ENCODE peak calls at places on chromosomes 16 and 17, in nine cellular contexts. G is neural progenitor cell, K is MM.1S, O is SK-N-SH, U is OCI-LY7, H is GM23338, I is GM23248, Z is hepatocyte, W is HCT116. T is an unnamed sample.

GRCh38 chr17:75774988-75775668 is 9.5 kb upstream of the UNK start:
- DNase-seq in O (peak), Z (peak), U (no peak), H (peak), I (no peak), G (no peak), W (no peak), K (no peak), T (peak)

GRCh38 chr17:4947411-4948165 is 742 bp downstream of the PFN1 start:
- DNase-seq in U (peak), I (peak), O (peak), K (peak), W (no peak), G (peak), Z (peak), H (peak), T (peak)

GRCh38 chr17:66679631-66680517 is 155.0 kb upstream of the CACNG5 start:
- DNase-seq in H (no peak), K (no peak), U (no peak), W (no peak), G (no peak), Z (no peak), O (no peak), I (no peak), T (no peak)

GRCh38 chr17:39607057-39607850 is 466 bp downstream of the NEUROD2 start:
- DNase-seq in H (peak), O (no peak), G (peak), K (no peak), Z (no peak), I (no peak), W (no peak), U (no peak), T (no peak)

GRCh38 chr17:40552806-40553693 is 12.2 kb downstream of the CCR7 start:
- DNase-seq in O (no peak), Z (no peak), G (no peak), H (no peak), K (no peak), U (no peak), W (no peak), I (peak), T (no peak)

GRCh38 chr16:56301391-56301850 is 110.1 kb downstream of the GNAO1 start:
- DNase-seq in U (no peak), G (no peak), W (no peak), I (peak), K (no peak), H (no peak), Z (no peak), O (no peak), T (peak)

GRCh38 chr16:2280461-2280860 is 12.5 kb upstream of the RNPS1 start:
- DNase-seq in K (no peak), U (no peak), G (no peak), H (no peak), Z (no peak), O (no peak), I (no peak), W (no peak), T (no peak)

GRCh38 chr17:75979705-75980187 is 706 bp downstream of the TEN1 start:
- DNase-seq in H (no peak), K (no peak), Z (no peak), G (no peak), W (no peak), I (peak), O (no peak), U (no peak), T (no peak)

GRCh38 chr16:48136547-48137360 is 19.0 kb downstream of the ABCC12 start:
- DNase-seq in Z (no peak), I (no peak), K (no peak), O (no peak), H (no peak), G (no peak), U (no peak), W (no peak), T (no peak)

GRCh38 chr17:67095803-67096202 is 51.4 kb downstream of the CACNG1 start:
- DNase-seq in U (no peak), W (no peak), G (no peak), Z (no peak), O (no peak), I (peak), H (no peak), K (no peak), T (peak)

GRCh38 chr16:19843371-19843770 is 41.3 kb downstream of the GPRC5B start:
- DNase-seq in H (no peak), G (no peak), U (no peak), K (no peak), O (no peak), I (peak), Z (peak), W (no peak), T (peak)

GRCh38 chr16:68737046-68737729 is at the start of gene CDH1:
- DNase-seq in I (no peak), O (peak), W (peak), Z (peak), U (no peak), H (peak), K (no peak), G (peak), T (peak)

GRCh38 chr16:11076259-11077018 is 132.1 kb downstream of the CLEC16A start:
- DNase-seq in H (no peak), I (no peak), U (no peak), G (peak), Z (no peak), O (no peak), K (no peak), W (no peak), T (no peak)

GRCh38 chr16:12553191-12553590 is 250.5 kb downstream of the CPPED1 start:
- DNase-seq in H (no peak), U (peak), G (no peak), O (no peak), Z (no peak), I (no peak), W (no peak), K (no peak), T (no peak)

GRCh38 chr16:228151-228855 is 946 bp downstream of the LUC7L start:
- DNase-seq in I (peak), H (peak), G (no peak), Z (peak), W (no peak), U (peak), K (peak), O (no peak), T (peak)

GRCh38 chr17:9115446-9116265 is 94.3 kb downstream of the NTN1 start:
- DNase-seq in H (peak), K (no peak), U (no peak), G (peak), Z (peak), I (peak), O (peak), W (no peak), T (no peak)

GRCh38 chr17:10135539-10136257 is 62.7 kb downstream of the GAS7 start:
- DNase-seq in Z (no peak), I (peak), O (no peak), G (no peak), U (no peak), H (no peak), K (no peak), W (no peak), T (no peak)

GRCh38 chr16:2748757-2749455 is 3.5 kb upstream of the SRRM2 start:
- DNase-seq in U (no peak), K (no peak), Z (no peak), H (no peak), W (no peak), G (no peak), O (no peak), I (no peak), T (no peak)

GRCh38 chr17:48995871-48996695 is 1.1 kb upstream of the IGF2BP1 start:
- DNase-seq in K (no peak), Z (peak), G (peak), U (peak), W (no peak), H (peak), O (peak), I (peak), T (no peak)

GRCh38 chr17:69466451-69466850 is 52.0 kb downstream of the MAP2K6 start:
- DNase-seq in I (no peak), U (no peak), H (peak), W (no peak), O (no peak), G (peak), K (no peak), Z (no peak), T (peak)

GRCh38 chr17:42248351-42249179 is 27.6 kb downstream of the STAT5B start:
- DNase-seq in U (peak), G (peak), I (peak), H (peak), Z (peak), K (peak), O (peak), W (no peak), T (no peak)

GRCh38 chr17:58538801-58539410 is 24.5 kb upstream of the MTMR4 start:
- DNase-seq in U (no peak), O (no peak), Z (no peak), W (no peak), G (no peak), K (no peak), H (no peak), I (no peak), T (no peak)

GRCh38 chr17:72931163-72931562 is 161.3 kb downstream of the SLC39A11 start:
- DNase-seq in W (no peak), O (no peak), K (no peak), Z (no peak), U (peak), G (no peak), I (no peak), H (peak), T (no peak)

GRCh38 chr16:85452364-85453178 is 160.6 kb upstream of the GSE1 start:
- DNase-seq in Z (no peak), G (no peak), O (no peak), K (no peak), U (no peak), W (no peak), H (no peak), I (no peak), T (no peak)

GRCh38 chr17:45451131-45451530 is 18.5 kb upstream of the ARHGAP27 start:
- DNase-seq in O (peak), K (peak), H (peak), I (no peak), U (peak), G (no peak), Z (no peak), W (no peak), T (no peak)

GRCh38 chr17:59853168-59853918 is 39.4 kb downstream of the TUBD1 start:
- DNase-seq in H (peak), Z (peak), U (peak), K (peak), I (peak), O (peak), G (peak), W (no peak), T (peak)

GRCh38 chr16:83954577-83955016 is 1.6 kb downstream of the OSGIN1 start:
- DNase-seq in G (no peak), O (no peak), K (no peak), I (peak), Z (peak), H (peak), U (no peak), W (peak), T (peak)

GRCh38 chr16:4515611-4516233 is 22.9 kb downstream of the CDIP1 start:
- DNase-seq in O (no peak), W (no peak), G (no peak), U (peak), Z (no peak), H (no peak), I (no peak), K (peak), T (no peak)

GRCh38 chr17:62869885-62870580 is 61.9 kb upstream of the MARCHF10 start:
- DNase-seq in H (peak), U (no peak), I (peak), W (no peak), O (peak), G (peak), K (peak), Z (peak), T (peak)
- TF ChIP-seq EZH2phosphoT487 in H (no peak), U (no peak), I (no peak), W (no peak), O (no peak), G (no peak), K (no peak), Z (no peak), T (no peak)

DNA sequence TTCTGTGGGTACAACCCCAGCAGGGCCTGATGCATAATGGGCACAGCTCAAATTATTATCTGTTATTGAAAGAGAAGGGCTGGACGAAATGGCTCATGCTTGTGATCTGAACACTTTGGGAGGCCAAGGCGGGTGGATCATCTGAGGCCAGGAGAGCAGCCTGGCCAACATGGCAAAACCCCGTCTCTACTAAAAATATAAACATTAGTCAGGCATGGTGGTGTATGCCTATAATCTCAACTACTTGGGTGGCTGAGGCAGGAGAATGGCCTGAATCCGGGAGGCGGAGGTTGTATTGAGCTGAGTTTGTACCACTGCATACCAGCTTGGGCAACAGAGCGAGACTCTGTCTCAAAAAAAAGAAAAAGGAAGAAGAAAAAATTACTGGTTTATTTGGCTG is 100.7 kb downstream of the ABCC1 start:
- DNase-seq in Z (no peak), I (no peak), U (no peak), K (no peak), H (no peak), G (no peak), W (no peak), O (no peak), T (no peak)
- H3K4me2 ChIP-seq in Z (no peak), I (no peak), U (no peak), K (no peak), H (no peak), G (no peak), W (no peak), O (no peak), T (no peak)

DNA sequence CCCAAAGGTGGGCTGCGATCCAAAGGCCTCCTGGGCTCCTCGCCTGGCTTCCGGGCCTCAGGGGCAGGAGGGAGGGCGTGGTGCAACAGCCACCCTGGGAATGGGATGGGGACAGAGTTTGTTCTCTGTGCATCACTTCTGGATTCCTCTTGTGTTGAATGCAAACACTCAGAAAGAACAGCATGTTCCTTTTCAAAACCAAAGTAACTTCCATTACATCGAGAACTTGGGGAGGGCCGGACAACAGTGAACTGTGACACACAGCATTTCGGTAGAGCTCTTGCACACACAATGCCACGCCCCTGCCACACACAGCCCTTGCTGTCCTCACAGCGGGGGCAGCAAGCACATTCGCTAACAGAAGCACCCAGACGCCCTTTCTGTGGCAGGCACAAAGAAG is 36.1 kb upstream of the FASN start:
- DNase-seq in U (no peak), W (no peak), H (no peak), K (no peak), Z (peak), I (no peak), G (no peak), O (peak), T (no peak)
- TF ChIP-seq EZH2phosphoT487 in U (no peak), W (no peak), H (no peak), K (no peak), Z (no peak), I (no peak), G (no peak), O (no peak), T (no peak)

GRCh38 chr16:27324851-27325301 is 11.1 kb downstream of the IL4R start:
- DNase-seq in U (no peak), W (no peak), I (no peak), G (peak), H (peak), Z (no peak), K (no peak), O (no peak), T (no peak)

GRCh38 chr16:27325736-27326135 is 12.0 kb downstream of the IL4R start:
- DNase-seq in G (no peak), Z (no peak), I (no peak), W (no peak), K (no peak), H (no peak), O (no peak), U (no peak), T (no peak)

GRCh38 chr16:27326738-27327585 is 13.2 kb downstream of the IL4R start:
- DNase-seq in G (peak), H (peak), I (peak), W (peak), U (peak), Z (peak), O (peak), K (no peak), T (peak)

GRCh38 chr16:27327586-27327915 is 13.8 kb downstream of the IL4R start:
- DNase-seq in G (no peak), I (no peak), Z (no peak), H (no peak), W (no peak), O (no peak), U (no peak), K (no peak), T (no peak)

GRCh38 chr16:27326251-27326650 is 12.5 kb downstream of the IL4R start:
- DNase-seq in Z (no peak), G (no peak), I (no peak), W (no peak), K (no peak), O (no peak), H (no peak), U (no peak), T (no peak)
- H3K4me2 ChIP-seq in Z (peak), G (no peak), I (peak), W (peak), K (no peak), O (peak), H (peak), U (peak), T (peak)

GRCh38 chr17:81999587-81999974 is 22.2 kb downstream of the ASPSCR1 start:
- DNase-seq in I (no peak), K (no peak), H (no peak), W (no peak), U (no peak), G (no peak), Z (no peak), O (no peak), T (no peak)
- TF ChIP-seq EZH2phosphoT487 in I (no peak), K (no peak), H (no peak), W (no peak), U (no peak), G (no peak), Z (no peak), O (no peak), T (no peak)

GRCh38 chr17:79746955-79747507 is 16.3 kb downstream of the ENPP7 start:
- DNase-seq in K (no peak), G (peak), I (peak), O (no peak), H (peak), W (no peak), Z (no peak), U (no peak), T (no peak)
- H3K4me2 ChIP-seq in K (no peak), G (peak), I (no peak), O (peak), H (peak), W (no peak), Z (peak), U (no peak), T (no peak)

GRCh38 chr16:89655062-89655643 is 2.4 kb downstream of the CHMP1A start:
- DNase-seq in U (no peak), Z (no peak), K (no peak), H (no peak), G (no peak), I (no peak), W (no peak), O (no peak), T (no peak)

GRCh38 chr16:89651584-89651983 is 5.9 kb downstream of the CHMP1A start:
- DNase-seq in H (no peak), O (no peak), W (no peak), Z (no peak), U (no peak), I (no peak), K (no peak), G (no peak), T (no peak)

GRCh38 chr16:89656435-89657121 is 930 bp downstream of the CHMP1A start:
- DNase-seq in I (no peak), K (no peak), Z (no peak), U (no peak), O (no peak), W (no peak), G (peak), H (no peak), T (no peak)

GRCh38 chr16:89657442-89658220 is at the start of the genes CHMP1A and SPATA33:
- DNase-seq in I (peak), U (peak), H (peak), W (peak), G (peak), K (peak), O (peak), Z (peak), T (peak)

GRCh38 chr16:89653656-89654295 is 3.7 kb downstream of the CHMP1A start:
- DNase-seq in G (no peak), H (no peak), O (no peak), U (no peak), I (no peak), Z (no peak), K (no peak), W (no peak), T (no peak)
- TF ChIP-seq EZH2phosphoT487 in G (no peak), H (no peak), O (no peak), U (no peak), I (no peak), Z (no peak), K (no peak), W (no peak), T (no peak)

GRCh38 chr17:3571043-3571900 is 13.7 kb upstream of the TRPV3 start:
- DNase-seq in I (no peak), G (no peak), H (no peak), K (no peak), W (no peak), U (peak), Z (no peak), O (no peak), T (no peak)
- H3K4me2 ChIP-seq in I (no peak), G (no peak), H (no peak), K (no peak), W (no peak), U (peak), Z (no peak), O (no peak), T (no peak)

DNA sequence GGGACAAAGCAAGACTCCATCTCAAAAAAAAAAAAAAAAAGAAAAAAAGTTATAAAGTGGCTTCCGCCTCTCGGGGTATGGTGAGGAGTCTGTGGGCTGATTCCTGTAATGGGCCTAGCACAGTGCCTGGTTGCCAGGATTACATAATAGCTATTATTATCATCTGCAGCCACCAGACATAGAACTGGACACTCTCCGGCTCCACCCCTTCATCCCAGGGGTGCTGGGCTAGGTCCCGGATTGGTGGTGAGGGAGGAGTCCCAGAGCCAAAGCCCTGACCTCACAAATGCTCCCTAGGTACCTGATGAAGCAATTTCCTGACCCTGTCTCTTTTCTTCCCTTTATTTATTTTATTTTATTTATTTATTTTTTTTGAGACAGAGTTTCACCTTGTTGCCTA is 11.6 kb upstream of the ADGRG1 start:
- DNase-seq in I (no peak), U (no peak), Z (no peak), K (no peak), W (no peak), H (no peak), G (no peak), O (peak), T (no peak)
- TF ChIP-seq EZH2phosphoT487 in I (no peak), U (no peak), Z (no peak), K (no peak), W (no peak), H (no peak), G (no peak), O (no peak), T (no peak)

GRCh38 chr16:78756189-78756661 is 656.8 kb downstream of the WWOX start:
- DNase-seq in K (no peak), G (no peak), U (no peak), I (no peak), O (no peak), Z (no peak), H (no peak), W (no peak), T (no peak)
- H3K4me2 ChIP-seq in K (peak), G (no peak), U (no peak), I (no peak), O (no peak), Z (peak), H (no peak), W (no peak), T (no peak)

T was measured in PC-3.